ENCODE peak calls at places on chromosomes 16 and 17, in five cellular contexts. H, P, W, U and R are unnamed samples.

GRCh38 chr16:10536814-10537389 is 43.5 kb downstream of the EMP2 start:
- DNase-seq in H (no peak), P (no peak), W (no peak), U (no peak), R (no peak)

GRCh38 chr16:85132456-85133289 is 20.4 kb upstream of the CIBAR2 start:
- DNase-seq in H (peak; percentile 56), P (no peak), W (no peak), U (no peak), R (no peak)

GRCh38 chr17:348692-349425 is 3.7 kb downstream of the RPH3AL start:
- DNase-seq in H (no peak), P (no peak), W (no peak), U (no peak), R (no peak)

GRCh38 chr17:43880420-43880991 is 26.8 kb downstream of the MPP2 start:
- DNase-seq in H (peak; percentile 30), P (no peak), W (peak; percentile 35), U (no peak), R (no peak)

GRCh38 chr16:2835638-2836493 is 5.8 kb downstream of the ZG16B start:
- DNase-seq in H (peak; percentile 93), P (peak; percentile 98), W (no peak), U (no peak), R (no peak)

GRCh38 chr17:30173649-30174048 is 57.0 kb downstream of the NSRP1 start:
- DNase-seq in H (no peak), P (no peak), W (peak; percentile 74), U (no peak), R (no peak)

GRCh38 chr16:56195151-56195550 is 3.9 kb downstream of the GNAO1 start:
- DNase-seq in H (no peak), P (no peak), W (no peak), U (no peak), R (no peak)

GRCh38 chr16:1781758-1782407 is 488 bp downstream of the SPSB3 start:
- DNase-seq in H (peak; percentile 72), P (peak; percentile 6), W (peak; percentile 25), U (peak; percentile 33), R (no peak)

GRCh38 chr16:23324727-23325126 is 22.6 kb downstream of the SCNN1B start:
- DNase-seq in H (no peak), P (no peak), W (no peak), U (no peak), R (no peak)

GRCh38 chr16:12541672-12542071 is 262.0 kb downstream of the CPPED1 start:
- DNase-seq in H (no peak), P (no peak), W (no peak), U (no peak), R (no peak)
- H3K4me1 ChIP-seq in H (peaks cover 20% of the 10 kb centered on the region), P (peaks cover 11% of the 10 kb centered on the region), W (no peaks in the 10 kb centered on the region), U (no peaks in the 10 kb centered on the region), R (no peaks in the 10 kb centered on the region)

GRCh38 chr17:68383120-68383442 is 74.2 kb downstream of the WIPI1 start:
- DNase-seq in H (no peak), P (no peak), W (no peak), U (no peak), R (no peak)

GRCh38 chr17:68382582-68383085 is 74.7 kb downstream of the WIPI1 start:
- DNase-seq in H (peak; percentile 21), P (no peak), W (no peak), U (no peak), R (no peak)

GRCh38 chr17:68379692-68380677 is 77.3 kb downstream of the WIPI1 start:
- DNase-seq in H (no peak), P (no peak), W (no peak), U (no peak), R (no peak)

GRCh38 chr17:68379150-68379510 is 78.2 kb downstream of the WIPI1 start:
- DNase-seq in H (no peak), P (no peak), W (no peak), U (no peak), R (no peak)

DNA sequence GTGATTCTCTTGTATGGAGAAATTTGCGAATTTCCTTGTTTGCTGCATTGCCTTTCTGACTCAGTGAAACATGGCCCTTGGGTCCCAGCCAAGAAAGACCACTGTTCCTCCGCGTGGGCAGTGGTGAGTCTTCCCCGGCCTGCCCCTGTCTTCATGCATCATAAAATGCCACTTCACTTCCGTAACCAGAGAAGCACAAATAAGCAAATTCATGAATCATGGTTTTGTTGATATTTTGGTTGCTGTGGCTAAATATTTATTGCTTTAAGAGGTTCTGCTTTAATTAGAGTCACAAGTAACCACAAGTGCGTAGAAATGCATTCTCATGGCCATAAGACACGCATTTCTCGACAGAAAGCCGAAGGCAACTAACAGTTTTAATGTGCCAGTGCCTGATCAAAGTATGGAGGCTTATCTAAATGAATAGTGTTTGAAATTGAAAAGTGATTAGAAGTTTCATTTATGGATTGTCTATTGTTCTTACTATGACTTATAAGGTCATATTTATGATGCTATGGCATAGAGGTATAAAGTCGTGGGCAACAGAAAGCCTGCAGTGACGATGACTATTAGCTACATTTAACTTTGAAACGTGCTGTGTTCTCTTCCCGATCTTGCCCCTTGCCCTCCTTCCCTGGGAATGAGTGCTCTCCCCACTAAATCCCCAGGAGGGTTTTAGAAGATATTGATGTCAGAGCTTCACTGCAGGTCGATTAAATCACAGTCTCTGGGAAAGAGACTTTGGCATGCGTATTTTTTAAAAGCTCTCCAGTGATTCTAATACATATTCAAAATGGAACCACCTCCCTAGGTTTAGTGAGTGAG is 76.0 kb downstream of the WIPI1 start:
- DNase-seq in H (peak; percentile 100), P (peak; percentile 97), W (no peak), U (peak; percentile 75), R (no peak)
- H3K4me3 ChIP-seq in H (no peak overlapping the region), P (no peak overlapping the region), W (no peak overlapping the region), U (no peak overlapping the region), R (no peak overlapping the region)

GRCh38 chr17:78414178-78415162 is 36.0 kb downstream of the PGS1 start:
- DNase-seq in H (no peak), P (no peak), W (no peak), U (no peak), R (no peak)
- H3K4me1 ChIP-seq in H (peaks cover 3% of the 10 kb centered on the region), P (peaks cover 24% of the 10 kb centered on the region), W (no peaks in the 10 kb centered on the region), U (no peaks in the 10 kb centered on the region), R (no peaks in the 10 kb centered on the region)

GRCh38 chr17:82296511-82297279 is 20.7 kb downstream of the CD7 start:
- DNase-seq in H (no peak), P (no peak), W (no peak), U (peak; percentile 57), R (no peak)
- H3K4me3 ChIP-seq in H (no peak overlapping the region), P (no peak overlapping the region), W (peak overlapping the region; percentile 75), U (peak overlapping the region; percentile 43), R (no peak overlapping the region)

GRCh38 chr16:27531186-27531585 is 18.5 kb downstream of the GTF3C1 start:
- DNase-seq in H (no peak), P (no peak), W (no peak), U (no peak), R (no peak)

GRCh38 chr16:27522173-27522707 is 27.5 kb downstream of the GTF3C1 start:
- DNase-seq in H (no peak), P (no peak), W (no peak), U (no peak), R (no peak)

GRCh38 chr16:27529962-27530361 is 19.8 kb downstream of the GTF3C1 start:
- DNase-seq in H (peak; percentile 62), P (peak; percentile 82), W (no peak), U (no peak), R (no peak)

GRCh38 chr16:27528294-27528693 is 21.4 kb downstream of the GTF3C1 start:
- DNase-seq in H (no peak), P (no peak), W (no peak), U (no peak), R (no peak)

DNA sequence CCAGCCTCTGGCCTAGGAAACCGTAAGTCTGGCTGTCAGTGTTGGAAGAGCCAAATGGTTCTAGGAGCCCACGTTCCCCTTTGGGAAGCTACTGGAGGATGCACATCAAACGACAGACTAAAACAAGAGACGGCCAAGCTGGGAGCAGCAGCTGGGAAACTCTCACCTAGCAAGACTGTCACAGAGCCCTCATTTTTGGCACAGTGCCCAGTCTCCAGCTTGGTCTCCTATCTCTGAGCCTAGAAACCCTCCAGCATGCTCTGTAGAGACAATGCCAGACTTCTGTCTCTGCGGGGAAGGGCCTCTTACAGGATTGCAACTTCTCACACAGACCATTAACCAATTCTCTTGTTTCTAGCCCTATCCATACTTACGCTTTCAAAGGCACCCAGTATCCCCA is 23.5 kb downstream of the GTF3C1 start:
- DNase-seq in H (no peak), P (no peak), W (no peak), U (no peak), R (no peak)
- H3K4me1 ChIP-seq in H (peaks cover 9% of the 10 kb centered on the region), P (peaks cover 7% of the 10 kb centered on the region), W (no peaks in the 10 kb centered on the region), U (no peaks in the 10 kb centered on the region), R (no peaks in the 10 kb centered on the region)

DNA sequence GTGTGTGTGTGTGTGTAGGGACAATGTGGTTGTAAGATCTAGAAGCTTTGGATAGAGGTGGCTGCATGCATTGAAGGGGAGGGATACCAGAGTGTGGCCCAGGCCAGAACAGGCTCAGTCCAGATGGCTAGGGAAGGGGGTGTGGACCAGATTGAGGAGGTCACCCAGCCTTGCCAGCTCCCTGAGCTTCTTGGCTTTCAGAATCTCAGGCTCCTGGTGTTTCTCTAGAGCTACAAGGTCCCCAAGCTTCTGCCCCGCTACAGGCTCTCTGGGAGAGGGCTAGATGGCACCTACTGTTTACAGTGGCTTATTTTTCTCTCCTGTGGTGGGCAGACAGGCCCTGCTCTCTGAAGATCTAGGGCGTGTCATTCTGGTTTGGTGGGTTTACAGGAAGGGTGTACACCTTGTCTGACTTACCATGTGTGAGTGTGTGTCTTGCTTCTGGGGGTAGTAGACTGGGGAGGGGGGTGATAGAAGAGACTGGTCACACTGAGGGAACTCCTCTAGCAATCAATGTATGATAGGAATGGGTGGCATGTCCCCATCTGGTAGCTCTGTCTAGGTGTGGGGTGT is 1.0 kb downstream of the RARA start:
- DNase-seq in H (no peak), P (no peak), W (no peak), U (no peak), R (no peak)
- H3K4me3 ChIP-seq in H (no peak overlapping the region), P (no peak overlapping the region), W (no peak overlapping the region), U (peak overlapping the region; percentile 37), R (no peak overlapping the region)

DNA sequence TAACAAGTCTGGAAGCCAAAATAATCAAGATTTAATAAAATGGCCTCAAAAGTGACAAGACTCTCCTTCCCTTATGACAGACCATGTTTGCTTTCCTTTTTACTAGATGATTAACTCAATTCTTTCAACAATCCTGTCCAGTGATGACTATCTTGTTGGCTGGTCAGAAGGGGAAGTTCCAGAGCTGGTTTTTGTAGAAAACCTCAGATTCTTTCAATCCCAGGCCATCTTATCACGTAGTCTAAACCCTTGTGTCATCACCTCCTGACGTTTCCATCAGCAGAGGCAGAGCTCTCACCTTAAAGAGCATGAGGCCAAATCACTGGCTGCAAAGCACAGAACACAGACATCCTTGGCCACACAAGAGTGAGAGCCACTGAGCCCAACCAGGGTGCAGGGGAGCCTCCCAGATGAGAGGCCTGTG is 125.3 kb downstream of the ANKRD11 start:
- DNase-seq in H (peak; percentile 81), P (peak; percentile 95), W (no peak), U (no peak), R (no peak)
- H3K4me1 ChIP-seq in H (peaks cover 60% of the 10 kb centered on the region), P (peaks cover 46% of the 10 kb centered on the region), W (no peaks in the 10 kb centered on the region), U (peaks cover 17% of the 10 kb centered on the region), R (peaks cover 11% of the 10 kb centered on the region)

DNA sequence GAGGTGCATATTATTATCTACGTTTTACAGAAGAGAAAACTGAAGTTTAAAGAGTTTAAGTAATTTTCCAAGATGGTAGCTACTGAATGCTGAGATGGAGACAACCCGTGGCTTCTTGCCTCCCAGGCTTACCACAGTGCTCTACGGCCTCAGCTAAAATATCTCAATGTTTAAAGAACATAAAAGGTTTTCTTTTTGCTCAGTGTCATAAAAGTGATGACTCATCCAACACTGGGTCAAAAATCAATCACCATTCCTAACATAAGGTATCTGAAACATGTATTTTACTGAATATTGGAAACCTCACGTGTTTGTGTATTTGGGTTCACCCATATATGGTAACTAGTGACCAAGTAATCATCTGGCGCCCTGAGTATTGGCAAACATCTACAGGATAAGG is 18.4 kb downstream of the ABCA9 start:
- DNase-seq in H (no peak), P (no peak), W (no peak), U (no peak), R (no peak)
- H3K4me3 ChIP-seq in H (no peak overlapping the region), P (no peak overlapping the region), W (no peak overlapping the region), U (no peak overlapping the region), R (no peak overlapping the region)